ENCODE peak calls at places on chromosomes 4 and X, in six cellular contexts. H, P, D, I, S and V are unnamed samples.

GRCh38 chrX:12245650-12246645 is 107.7 kb downstream of the FRMPD4 start:
- DNase-seq in S (peak), I (no peak), P (no peak), H (peak), D (no peak), V (peak)

GRCh38 chrX:40006025-40007017 is 91.4 kb downstream of the BCOR start:
- DNase-seq in I (no peak), P (peak), D (peak), S (no peak), H (no peak), V (no peak)

GRCh38 chrX:6694977-6695376 is 160.1 kb upstream of the VCX3A start:
- DNase-seq in I (no peak), P (no peak), D (no peak), H (no peak), S (no peak), V (no peak)

GRCh38 chrX:66638591-66639500 is at the start of gene EDA2R:
- DNase-seq in S (peak), P (no peak), D (peak), I (peak), H (peak), V (peak)

GRCh38 chr4:104475652-104476051 is 19.0 kb downstream of the CXXC4 start:
- DNase-seq in H (no peak), S (no peak), D (no peak), P (no peak), I (no peak), V (no peak)

GRCh38 chr4:152535236-152535902 is 523 bp downstream of the FBXW7 start:
- DNase-seq in H (no peak), I (no peak), D (peak), P (peak), S (no peak), V (no peak)

GRCh38 chr4:15182600-15183222 is 180.4 kb downstream of the CPEB2 start:
- DNase-seq in S (no peak), I (no peak), D (no peak), P (no peak), H (no peak), V (no peak)

GRCh38 chr4:11011249-11011648 is 326.7 kb upstream of the CLNK start:
- DNase-seq in S (no peak), P (no peak), I (no peak), H (no peak), D (no peak), V (no peak)

GRCh38 chr4:109701566-109702399 is 1.5 kb downstream of the CASP6 start:
- DNase-seq in H (peak), S (no peak), P (no peak), D (peak), I (no peak), V (no peak)

GRCh38 chr4:166594326-166594946 is 639.9 kb downstream of the SPOCK3 start:
- DNase-seq in S (peak), H (peak), P (no peak), I (peak), D (peak), V (peak)

DNA sequence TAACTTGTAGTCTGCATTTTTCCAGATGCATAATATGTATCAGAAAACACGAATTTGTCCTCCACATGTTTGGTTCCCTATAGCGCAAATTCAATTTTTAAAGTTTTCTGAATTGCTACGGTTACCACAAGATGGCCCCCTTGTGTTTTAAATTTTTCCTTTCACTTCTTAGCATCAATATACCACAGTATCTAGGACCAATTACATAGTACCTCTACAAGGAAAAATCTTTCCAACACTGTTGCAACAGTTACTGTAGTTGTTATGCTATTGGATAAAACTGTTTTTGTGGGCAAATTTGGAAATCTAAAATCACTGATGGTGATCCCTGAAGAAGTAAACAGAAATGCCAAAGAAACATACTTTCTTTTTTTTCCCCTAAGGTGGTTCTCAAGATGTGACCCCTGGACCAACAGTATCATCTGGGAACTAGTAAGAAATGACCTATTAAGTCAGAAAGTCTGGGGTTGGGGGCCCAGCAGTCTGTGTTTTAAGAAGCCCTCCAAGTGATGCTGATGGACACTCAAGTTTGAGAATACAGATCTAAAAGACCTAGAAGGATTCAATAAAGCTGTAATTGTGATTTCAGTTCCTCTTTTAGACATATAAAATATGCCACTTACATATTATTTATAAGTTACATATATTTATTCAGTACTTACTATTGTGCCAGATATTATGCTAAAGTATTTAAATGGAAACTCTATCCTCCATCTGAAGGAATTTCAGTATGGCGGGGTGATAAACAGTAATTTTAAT is 3.1 kb downstream of the ZGRF1 start:
- DNase-seq in S (no peak), P (no peak), I (peak), H (peak), D (no peak), V (peak)
- TF ChIP-seq CTCF in S (peak), P (peak), I (peak), H (peak), D (peak), V (peak)

GRCh38 chr4:25580633-25581467 is 74.8 kb upstream of the SLC34A2 start:
- DNase-seq in I (no peak), H (no peak), D (no peak), S (no peak), P (no peak), V (no peak)
- TF ChIP-seq CTCF in I (no peak), H (no peak), D (no peak), S (no peak), P (no peak), V (no peak)

DNA sequence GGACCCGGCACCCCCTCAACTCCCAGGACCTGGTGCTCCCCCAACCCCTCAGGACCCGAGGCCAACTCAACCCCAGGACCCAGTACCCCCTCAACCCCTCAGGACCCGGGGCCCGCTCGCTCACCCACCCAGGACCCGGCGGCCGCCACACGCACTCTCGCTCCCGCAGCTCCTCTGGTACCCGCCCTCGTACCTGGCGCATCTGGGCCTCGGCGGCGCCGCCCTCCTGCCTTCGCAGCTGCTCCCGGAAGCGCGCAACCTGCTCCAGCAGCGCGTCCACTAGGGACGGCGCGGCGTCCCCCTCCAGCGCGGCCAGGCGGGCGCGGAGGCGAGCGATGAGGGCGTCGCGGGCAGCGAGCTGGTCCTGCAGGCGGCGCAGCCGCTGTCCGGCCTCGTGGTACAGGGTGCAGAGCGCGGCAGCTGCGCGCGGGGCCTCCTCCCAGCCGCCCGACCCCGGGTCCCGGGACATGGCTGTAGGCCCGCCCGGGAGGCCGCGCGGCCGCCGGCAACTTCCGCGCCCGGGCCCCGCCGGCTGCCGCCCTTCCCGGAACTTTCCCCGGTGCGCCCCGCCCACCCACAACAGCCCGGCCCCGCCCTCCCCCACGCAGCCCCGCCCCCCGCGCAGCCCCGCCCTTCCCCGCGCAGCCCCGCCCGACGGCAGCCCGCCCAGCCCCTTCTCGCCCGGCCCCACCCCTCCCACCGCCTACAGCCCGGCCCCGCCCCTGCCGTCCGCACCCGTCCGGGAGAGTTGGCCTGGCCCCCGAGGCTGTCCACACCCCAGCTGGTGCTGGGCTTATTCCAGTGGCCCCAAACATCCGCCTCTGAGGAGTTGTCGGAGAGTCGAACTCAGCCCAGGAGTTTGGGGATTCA is at the start of gene TNIP2:
- DNase-seq in D (peak), P (peak), H (peak), S (no peak), I (no peak), V (peak)
- TF ChIP-seq CTCF in D (peak), P (peak), H (peak), S (peak), I (no peak), V (peak)

GRCh38 chrX:134780908-134781307 is 122.6 kb upstream of the PLAC1 start:
- DNase-seq in S (no peak), I (no peak), H (no peak), D (no peak), P (no peak), V (no peak)

GRCh38 chrX:134776844-134777370 is 118.6 kb upstream of the PLAC1 start:
- DNase-seq in S (no peak), H (no peak), D (no peak), P (no peak), I (no peak), V (no peak)

GRCh38 chrX:134782796-134783195 is 124.5 kb upstream of the PLAC1 start:
- DNase-seq in S (peak), H (peak), P (no peak), D (no peak), I (no peak), V (peak)
- TF ChIP-seq CTCF in S (peak), H (peak), P (peak), D (peak), I (peak), V (peak)